ENCODE peak calls at places on chromosomes 3 and 15, in ten cellular contexts. M is choroid plexus epithelial cell, Q is fibroblast of mammary gland, A is A549, I is left lung, Y is progenitor cell of endocrine pancreas, N is fibroblast of the aortic adventitia, Z is GM13976, X is tibial artery, O is AG09319. J is an unnamed sample.

GRCh38 chr3:154818676-154819255 is 261.4 kb upstream of the MME start:
- DNase-seq in M (peak), Q (no peak), A (no peak), I (no peak), Y (no peak), N (no peak), Z (no peak), X (no peak), O (no peak), J (no peak)

GRCh38 chr15:85414495-85414894 is 34.1 kb downstream of the AKAP13 start:
- DNase-seq in M (peak), Q (peak), A (peak), I (no peak), Y (no peak), N (peak), Z (peak), X (no peak), O (no peak), J (no peak)

GRCh38 chr3:138348950-138349739 is 766 bp downstream of the MRAS start:
- DNase-seq in M (peak), Q (peak), A (peak), I (no peak), Y (no peak), N (peak), Z (no peak), X (peak), O (no peak), J (no peak)

GRCh38 chr15:42094512-42094963 is at the start of gene PLA2G4D:
- DNase-seq in M (no peak), Q (no peak), A (no peak), I (peak), Y (no peak), N (no peak), Z (no peak), X (no peak), O (no peak), J (no peak)

GRCh38 chr15:62732078-62732477 is 310.5 kb upstream of the TPM1 start:
- DNase-seq in M (peak), Q (peak), A (no peak), I (no peak), Y (no peak), N (peak), Z (no peak), X (no peak), O (no peak), J (no peak)

GRCh38 chr3:41317718-41318117 is 118.4 kb downstream of the CTNNB1 start:
- DNase-seq in M (peak), Q (peak), A (peak), I (no peak), Y (no peak), N (peak), Z (no peak), X (no peak), O (no peak), J (no peak)

GRCh38 chr15:94829887-94830884 is 598.8 kb downstream of the MCTP2 start:
- DNase-seq in M (no peak), Q (no peak), A (no peak), I (no peak), Y (no peak), N (no peak), Z (no peak), X (no peak), O (no peak), J (no peak)

GRCh38 chr3:47370887-47371697 is 9.7 kb upstream of the PTPN23 start:
- DNase-seq in M (peak), Q (no peak), A (no peak), I (no peak), Y (no peak), N (no peak), Z (peak), X (peak), O (no peak), J (no peak)

DNA sequence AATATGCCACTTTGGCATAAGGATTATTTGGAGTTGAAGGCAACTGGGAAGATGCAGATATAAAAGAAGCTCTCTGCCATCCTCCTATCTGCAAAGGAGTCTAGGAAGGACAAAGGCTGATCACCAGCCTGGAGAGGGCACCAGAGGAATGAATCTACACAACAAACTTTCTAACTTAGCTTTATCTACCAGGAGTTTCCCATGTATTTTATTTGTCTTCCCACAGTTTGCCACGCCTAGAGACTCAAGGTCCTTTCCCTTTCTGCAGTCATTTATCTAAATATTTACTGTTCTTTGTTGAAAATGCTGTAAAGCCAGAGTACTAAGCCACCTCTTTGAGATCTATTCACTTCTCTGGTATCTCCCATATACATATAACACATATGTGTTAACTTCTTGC is 32.2 kb downstream of the GPR176 start:
- DNase-seq in M (peak), Q (peak), A (peak), I (no peak), Y (no peak), N (peak), Z (no peak), X (no peak), O (peak), J (no peak)
- TF ChIP-seq CTCF in M (peak), Q (peak), A (peak), I (no peak), Y (no peak), N (peak), Z (peak), X (peak), O (peak), J (no peak)

GRCh38 chr15:80517290-80517689 is 113.1 kb downstream of the ARNT2 start:
- DNase-seq in M (no peak), Q (no peak), A (no peak), I (no peak), Y (no peak), N (no peak), Z (no peak), X (no peak), O (no peak), J (no peak)

GRCh38 chr15:80514071-80514780 is 110.0 kb downstream of the ARNT2 start:
- DNase-seq in M (peak), Q (peak), A (no peak), I (no peak), Y (no peak), N (peak), Z (no peak), X (no peak), O (no peak), J (no peak)

GRCh38 chr15:80509800-80510199 is 105.6 kb downstream of the ARNT2 start:
- DNase-seq in M (no peak), Q (no peak), A (no peak), I (no peak), Y (no peak), N (no peak), Z (no peak), X (no peak), O (no peak), J (no peak)

GRCh38 chr15:80508783-80509182 is 104.6 kb downstream of the ARNT2 start:
- DNase-seq in M (no peak), Q (no peak), A (no peak), I (no peak), Y (no peak), N (no peak), Z (no peak), X (no peak), O (no peak), J (no peak)

DNA sequence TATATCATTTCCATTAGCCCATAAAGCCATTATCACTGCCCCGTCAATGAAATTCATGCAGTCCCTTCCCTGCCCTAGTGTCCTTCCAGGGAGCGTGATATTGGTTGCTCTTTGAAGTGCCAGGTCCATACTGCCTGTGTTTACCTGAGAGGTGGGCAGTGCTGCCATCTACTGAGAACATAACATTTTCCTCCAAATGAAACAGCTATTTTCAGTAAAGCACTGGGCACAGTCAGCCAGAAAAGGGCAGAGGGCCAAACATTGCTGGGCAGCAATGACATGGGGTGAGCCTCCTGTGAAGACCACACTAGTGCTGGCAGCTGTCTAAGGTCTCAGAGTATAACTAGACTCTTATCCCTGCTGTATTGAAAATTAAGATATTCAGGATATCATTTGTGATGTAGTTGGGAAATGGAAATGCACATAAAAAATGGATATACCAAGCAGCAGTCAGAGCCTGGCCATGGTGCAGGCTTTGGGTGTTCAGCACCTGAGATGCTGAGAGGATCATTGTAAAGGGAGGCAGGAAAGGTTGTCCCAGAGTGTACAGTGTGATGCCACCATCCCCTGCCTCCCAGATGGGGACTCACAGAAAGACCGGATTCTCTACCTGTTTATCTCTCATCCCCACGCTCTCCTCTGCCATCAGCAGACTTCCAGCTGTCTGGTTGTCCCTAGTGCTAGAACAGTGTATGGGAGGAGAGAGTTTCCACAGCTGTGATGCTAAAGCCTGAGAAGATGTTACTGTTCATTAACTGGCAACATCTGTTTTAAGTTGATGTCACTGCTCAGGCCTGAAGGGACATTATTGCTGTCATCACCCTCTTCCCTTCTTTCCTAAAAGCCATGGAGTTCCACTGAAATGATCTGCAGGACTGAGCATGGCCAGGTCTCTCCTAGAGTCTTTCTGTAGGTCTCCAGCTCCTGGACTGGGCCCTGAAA is 108.8 kb downstream of the ARNT2 start:
- DNase-seq in M (peak), Q (peak), A (peak), I (no peak), Y (no peak), N (peak), Z (no peak), X (no peak), O (no peak), J (no peak)
- TF ChIP-seq CTCF in M (peak), Q (peak), A (peak), I (no peak), Y (no peak), N (no peak), Z (no peak), X (peak), O (peak), J (no peak)

GRCh38 chr3:87563712-87564111 is 287.3 kb upstream of the POU1F1 start:
- DNase-seq in M (no peak), Q (no peak), A (peak), I (no peak), Y (no peak), N (no peak), Z (no peak), X (no peak), O (no peak), J (no peak)

GRCh38 chr3:87564438-87564837 is 288.1 kb upstream of the POU1F1 start:
- DNase-seq in M (no peak), Q (no peak), A (no peak), I (no peak), Y (no peak), N (no peak), Z (no peak), X (no peak), O (no peak), J (no peak)

GRCh38 chr3:87553058-87553457 is 276.7 kb upstream of the POU1F1 start:
- DNase-seq in M (no peak), Q (no peak), A (no peak), I (no peak), Y (no peak), N (no peak), Z (no peak), X (no peak), O (no peak), J (no peak)

DNA sequence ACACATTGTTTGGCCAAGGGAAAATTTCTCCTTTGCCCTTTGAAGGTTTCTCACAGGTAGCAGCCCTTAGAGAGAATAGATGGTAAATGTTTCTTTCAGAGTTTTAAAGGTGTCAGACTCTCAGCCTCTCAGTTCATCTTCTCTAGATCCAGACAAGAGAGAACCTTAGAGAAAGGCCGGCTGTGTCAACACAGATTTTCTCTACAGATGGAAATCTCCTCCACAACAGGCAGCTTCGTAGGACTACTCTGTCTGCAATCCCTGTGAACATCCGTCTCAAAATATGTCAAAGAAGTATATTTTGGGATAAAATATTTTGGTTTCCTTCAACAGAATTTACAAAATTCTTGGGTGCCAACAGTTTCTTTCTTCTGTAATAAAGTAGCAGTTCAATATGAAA is 282.1 kb upstream of the POU1F1 start:
- DNase-seq in M (no peak), Q (no peak), A (no peak), I (no peak), Y (no peak), N (no peak), Z (no peak), X (no peak), O (no peak), J (no peak)
- TF ChIP-seq CTCF in M (no peak), Q (no peak), A (no peak), I (no peak), Y (no peak), N (no peak), Z (no peak), X (no peak), O (no peak), J (no peak)

GRCh38 chr3:4492240-4493007 is 724 bp upstream of the ITPR1 start:
- DNase-seq in M (peak), Q (peak), A (peak), I (peak), Y (peak), N (peak), Z (peak), X (peak), O (no peak), J (peak)
- TF ChIP-seq CTCF in M (peak), Q (no peak), A (no peak), I (no peak), Y (no peak), N (no peak), Z (no peak), X (no peak), O (no peak), J (no peak)

DNA sequence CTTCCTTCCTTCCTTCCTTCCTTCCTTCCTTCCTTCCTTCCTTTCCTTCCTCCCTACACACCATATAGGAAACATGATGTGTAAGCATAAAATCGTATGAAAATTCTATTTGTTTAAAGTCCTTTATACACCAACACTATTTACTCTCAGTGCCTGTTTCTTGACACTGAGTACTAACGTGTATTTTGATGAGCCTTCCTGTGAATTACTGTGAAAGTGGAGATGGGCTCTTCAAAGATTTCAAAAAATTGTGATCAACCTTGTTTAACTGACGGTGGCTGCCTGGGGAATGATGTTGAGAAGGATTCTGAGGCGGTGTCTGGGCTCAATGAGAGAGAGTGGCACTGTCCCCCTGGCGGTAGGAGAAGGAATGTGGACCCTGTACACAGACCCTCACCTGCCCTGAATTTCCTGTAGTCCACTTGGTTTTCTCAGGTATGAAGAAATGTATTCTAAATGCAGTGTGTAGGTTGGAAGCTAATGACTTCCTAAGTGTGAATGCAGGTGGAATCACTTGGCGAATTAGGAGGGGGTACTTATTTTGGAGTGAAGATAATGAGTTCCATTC is 237.9 kb downstream of the GAP43 start:
- DNase-seq in M (no peak), Q (no peak), A (no peak), I (no peak), Y (no peak), N (no peak), Z (no peak), X (no peak), O (no peak), J (no peak)
- TF ChIP-seq CTCF in M (peak), Q (no peak), A (no peak), I (no peak), Y (peak), N (peak), Z (no peak), X (no peak), O (no peak), J (no peak)

GRCh38 chr3:194351080-194351672 is at the start of gene CPN2:
- DNase-seq in M (no peak), Q (no peak), A (no peak), I (no peak), Y (no peak), N (no peak), Z (no peak), X (no peak), O (no peak), J (no peak)
- TF ChIP-seq CTCF in M (no peak), Q (no peak), A (no peak), I (no peak), Y (no peak), N (no peak), Z (no peak), X (no peak), O (no peak), J (no peak)

GRCh38 chr3:40298075-40298474 is 11.4 kb upstream of the EIF1B start:
- DNase-seq in M (no peak), Q (no peak), A (no peak), I (no peak), Y (no peak), N (no peak), Z (no peak), X (no peak), O (no peak), J (no peak)
- TF ChIP-seq CTCF in M (no peak), Q (no peak), A (no peak), I (no peak), Y (no peak), N (no peak), Z (no peak), X (no peak), O (no peak), J (no peak)

DNA sequence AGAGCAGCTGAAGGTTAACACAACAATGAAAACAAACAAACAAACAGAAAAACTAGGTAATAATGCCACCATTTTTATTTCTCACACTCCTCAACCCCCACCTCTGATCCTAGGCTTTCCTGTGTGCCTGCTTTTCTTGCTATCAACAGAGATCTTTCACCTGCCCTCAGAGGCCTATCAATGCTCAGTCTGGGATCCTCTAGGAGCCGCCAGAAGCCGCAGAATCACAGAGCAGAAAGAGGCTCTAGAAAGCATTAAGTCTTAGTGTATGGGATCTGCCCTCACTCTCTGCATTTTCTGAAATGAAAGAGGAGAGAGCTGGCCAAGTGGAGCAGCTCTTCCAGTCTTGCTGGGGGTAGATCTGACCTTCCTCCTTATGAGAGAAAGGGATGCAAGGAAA is 306.8 kb downstream of the TUSC7 start:
- DNase-seq in M (no peak), Q (no peak), A (no peak), I (no peak), Y (no peak), N (no peak), Z (no peak), X (no peak), O (no peak), J (no peak)
- TF ChIP-seq CTCF in M (peak), Q (no peak), A (no peak), I (no peak), Y (no peak), N (no peak), Z (no peak), X (no peak), O (no peak), J (no peak)